ENCODE peak calls at places on chromosomes 6 and 20, in nine cellular contexts. H is A549; E is CD4-positive, alpha-beta T cell; P is body of pancreas; J is kidney; M is PC-3; W is gastrocnemius medialis; K is ovary; X is suprapubic skin. A is an unnamed sample.

GRCh38 chr6:79466222-79466834 is 70.9 kb downstream of the LCA5 start:
- DNase-seq in W (no peak), H (no peak), K (no peak), P (no peak), E (no peak), M (peak; percentile 62), X (no peak), J (no peak), A (no peak)

GRCh38 chr6:136886110-136886509 is 36.0 kb upstream of the SLC35D3 start:
- DNase-seq in H (no peak), J (no peak), W (no peak), K (no peak), P (no peak), X (no peak), E (no peak), M (peak; percentile 43), A (no peak)

GRCh38 chr6:98839788-98840361 is 5.5 kb downstream of the POU3F2 start:
- DNase-seq in X (no peak), M (peak; percentile 41), K (no peak), E (no peak), W (no peak), P (no peak), J (no peak), H (peak; percentile 21), A (no peak)

GRCh38 chr20:43579861-43580793 is 10.6 kb upstream of the IFT52 start:
- DNase-seq in X (no peak), M (peak; percentile 6), E (no peak), P (no peak), J (no peak), K (no peak), W (no peak), H (no peak), A (no peak)

GRCh38 chr6:165842291-165842936 is 179.4 kb upstream of the PDE10A start:
- DNase-seq in M (no peak), J (no peak), K (no peak), E (no peak), H (no peak), W (no peak), P (no peak), X (no peak), A (no peak)

GRCh38 chr20:1427457-1428054 is 34.7 kb upstream of the FKBP1A start:
- DNase-seq in E (no peak), K (no peak), J (no peak), W (no peak), P (no peak), M (peak; percentile 30), X (no peak), H (no peak), A (no peak)

GRCh38 chr20:36105731-36106226 is 48.8 kb upstream of the EPB41L1 start:
- DNase-seq in H (no peak), P (peak; percentile 83), W (no peak), E (no peak), K (no peak), M (no peak), J (peak; percentile 97), X (no peak), A (no peak)

GRCh38 chr6:128327890-128328289 is 192.5 kb downstream of the PTPRK start:
- DNase-seq in K (no peak), E (no peak), M (peak; percentile 45), X (no peak), J (no peak), P (no peak), W (no peak), H (peak; percentile 19), A (no peak)

GRCh38 chr20:38192323-38192885 is 27.3 kb upstream of the TGM2 start:
- DNase-seq in J (no peak), W (no peak), H (no peak), E (no peak), K (no peak), P (no peak), X (no peak), M (no peak), A (no peak)

GRCh38 chr20:37365760-37366638 is 20.1 kb downstream of the SRC start:
- DNase-seq in K (no peak), E (no peak), P (no peak), X (peak; percentile 9), H (no peak), J (no peak), W (no peak), M (no peak), A (no peak)

GRCh38 chr6:5104667-5105066 is 19.5 kb downstream of the PPP1R3G start:
- DNase-seq in M (no peak), H (no peak), W (no peak), X (no peak), P (no peak), E (no peak), J (no peak), K (no peak), A (no peak)

GRCh38 chr20:45173531-45173930 is 1.2 kb upstream of the PI3 start:
- DNase-seq in H (no peak), P (no peak), K (no peak), E (no peak), M (peak; percentile 70), X (no peak), W (no peak), J (no peak), A (no peak)

GRCh38 chr6:26411751-26412150 is 9.7 kb downstream of the BTN3A1 start:
- DNase-seq in E (no peak), J (no peak), P (no peak), M (no peak), W (no peak), H (no peak), X (no peak), K (no peak), A (no peak)

GRCh38 chr20:38165089-38165965 is at the start of gene TGM2:
- DNase-seq in W (peak; percentile 65), H (peak; percentile 86), P (peak; percentile 80), M (peak; percentile 91), X (no peak), J (peak; percentile 95), K (peak; percentile 71), E (peak; percentile 28), A (no peak)

GRCh38 chr20:62364911-62365736 is 2.0 kb downstream of the LAMA5 start:
- DNase-seq in X (no peak), W (peak; percentile 82), K (peak; percentile 29), M (no peak), J (peak; percentile 80), P (no peak), H (peak; percentile 56), E (no peak), A (peak; percentile 66)

GRCh38 chr6:12801141-12801540 is 84.6 kb downstream of the PHACTR1 start:
- DNase-seq in X (no peak), W (no peak), E (no peak), K (no peak), J (no peak), H (no peak), P (no peak), M (no peak), A (no peak)

GRCh38 chr6:75609639-75610590 is 8.2 kb downstream of the SENP6 start:
- DNase-seq in H (no peak), W (peak; percentile 5), X (no peak), M (no peak), K (no peak), J (no peak), P (no peak), E (no peak), A (no peak)

GRCh38 chr6:35494161-35494563 is 2.7 kb downstream of the TEAD3 start:
- DNase-seq in H (no peak), W (no peak), P (no peak), J (no peak), K (peak; percentile 59), E (no peak), M (no peak), X (no peak), A (no peak)

GRCh38 chr20:651713-652610 is 1.0 kb downstream of the SRXN1 start:
- DNase-seq in H (peak; percentile 61), X (no peak), K (peak; percentile 36), E (no peak), P (no peak), M (peak; percentile 15), W (no peak), J (peak; percentile 54), A (no peak)

GRCh38 chr20:48984575-48985219 is 61.4 kb upstream of the CSE1L start:
- DNase-seq in E (no peak), K (no peak), J (no peak), X (no peak), W (no peak), M (no peak), H (no peak), P (peak; percentile 76), A (no peak)

GRCh38 chr20:48983423-48984400 is 62.2 kb downstream of the ARFGEF2 start:
- DNase-seq in E (no peak), P (peak; percentile 74), J (no peak), M (peak; percentile 97), W (peak; percentile 64), K (no peak), X (no peak), H (peak; percentile 66), A (no peak)

GRCh38 chr20:48990467-48990866 is 55.6 kb upstream of the CSE1L start:
- DNase-seq in X (no peak), H (no peak), M (no peak), P (no peak), J (no peak), E (no peak), W (no peak), K (no peak), A (no peak)

GRCh38 chr20:48986899-48987298 is 59.2 kb upstream of the CSE1L start:
- DNase-seq in J (no peak), K (no peak), X (no peak), M (peak; percentile 49), E (no peak), P (peak; percentile 44), H (peak; percentile 18), W (no peak), A (no peak)
- TF ChIP-seq CTCF in J (peak; percentile 40), K (no peak), X (no peak), M (peak; percentile 79), E (no peak), P (peak; percentile 64), H (peak; percentile 44), W (no peak), A (no peak)

DNA sequence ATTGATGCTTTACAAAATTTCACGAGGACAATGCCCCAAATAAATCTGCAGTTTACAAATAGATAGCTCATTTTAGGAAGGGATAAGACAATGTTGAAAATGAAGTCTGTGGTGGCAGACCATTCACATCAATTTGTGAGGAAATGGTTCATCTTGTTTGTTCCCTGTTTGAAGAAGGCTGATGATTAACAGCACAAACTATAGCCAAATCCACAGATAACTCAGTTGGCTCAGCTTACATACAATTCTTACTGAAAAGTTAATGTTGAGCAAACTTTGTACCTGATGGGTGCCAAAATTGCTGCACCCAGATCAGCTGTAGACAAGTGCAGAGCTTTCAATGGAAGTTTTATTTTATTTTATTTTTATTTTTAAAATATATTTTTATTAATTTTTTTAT is 763.9 kb downstream of the DOK5 start:
- DNase-seq in E (no peak), J (no peak), H (no peak), X (no peak), M (no peak), K (no peak), P (no peak), W (no peak), A (no peak)
- H3K9me3 ChIP-seq in E (no peaks in the 10 kb centered on the region), J (no peaks in the 10 kb centered on the region), H (no peaks in the 10 kb centered on the region), X (no peaks in the 10 kb centered on the region), M (peaks cover 32% of the 10 kb centered on the region), K (no peaks in the 10 kb centered on the region), P (no peaks in the 10 kb centered on the region), W (no peaks in the 10 kb centered on the region), A (no peaks in the 10 kb centered on the region)

GRCh38 chr6:74087898-74088297 is 391.9 kb downstream of the CD109 start:
- DNase-seq in H (no peak), E (no peak), W (no peak), P (no peak), J (no peak), M (peak; percentile 50), K (no peak), X (no peak), A (no peak)
- TF ChIP-seq CTCF in H (peak; percentile 24), E (no peak), W (no peak), P (no peak), J (no peak), M (peak; percentile 51), K (peak; percentile 13), X (no peak), A (no peak)

GRCh38 chr6:170210651-170211403 is 80.1 kb downstream of the DLL1 start:
- DNase-seq in W (no peak), E (no peak), K (no peak), P (no peak), H (no peak), M (no peak), J (peak; percentile 47), X (no peak), A (no peak)
- H3K9me3 ChIP-seq in W (no peaks in the 10 kb centered on the region), E (no peaks in the 10 kb centered on the region), K (no peaks in the 10 kb centered on the region), P (no peaks in the 10 kb centered on the region), H (no peaks in the 10 kb centered on the region), M (no peaks in the 10 kb centered on the region), J (no peaks in the 10 kb centered on the region), X (no peaks in the 10 kb centered on the region), A (no peaks in the 10 kb centered on the region)

A was measured in thoracic aorta.